ENCODE peak calls at places on chromosomes 4 and X, in ten cellular contexts. One of them, this sample, is unnamed. For H3K4me1, the result is how much of the 10 kb centered on the place peaks cover.

GRCh38 chr4:98950925-98951324 is 22.0 kb upstream of the EIF4E start:
- DNase-seq in aorta: no peak
- DNase-seq in IMR-90: no peak
- DNase-seq in CD8-positive, alpha-beta T cell: no peak
- DNase-seq in Peyer's patch: no peak
- DNase-seq in fibroblast of lung: peak
- DNase-seq in colonic mucosa: no peak
- DNase-seq in vagina: no peak
- DNase-seq in upper lobe of left lung: no peak
- DNase-seq in psoas muscle: no peak
- DNase-seq in this sample: no peak

GRCh38 chr4:121016630-121017029 is 55.7 kb downstream of the NDNF start:
- DNase-seq in aorta: no peak
- DNase-seq in CD8-positive, alpha-beta T cell: no peak
- DNase-seq in IMR-90: no peak
- DNase-seq in vagina: no peak
- DNase-seq in psoas muscle: no peak
- DNase-seq in fibroblast of lung: no peak
- DNase-seq in colonic mucosa: no peak
- DNase-seq in upper lobe of left lung: no peak
- DNase-seq in Peyer's patch: no peak
- DNase-seq in this sample: no peak

GRCh38 chr4:16264798-16265197 is 38.5 kb upstream of the TAPT1 start:
- DNase-seq in fibroblast of lung: peak
- DNase-seq in Peyer's patch: no peak
- DNase-seq in aorta: no peak
- DNase-seq in IMR-90: peak
- DNase-seq in vagina: no peak
- DNase-seq in psoas muscle: no peak
- DNase-seq in colonic mucosa: no peak
- DNase-seq in CD8-positive, alpha-beta T cell: no peak
- DNase-seq in upper lobe of left lung: no peak
- DNase-seq in this sample: no peak

GRCh38 chr4:140705625-140706275 is 50.4 kb downstream of the TBC1D9 start:
- DNase-seq in upper lobe of left lung: peak
- DNase-seq in colonic mucosa: no peak
- DNase-seq in vagina: no peak
- DNase-seq in CD8-positive, alpha-beta T cell: no peak
- DNase-seq in Peyer's patch: no peak
- DNase-seq in aorta: no peak
- DNase-seq in IMR-90: no peak
- DNase-seq in psoas muscle: no peak
- DNase-seq in fibroblast of lung: peak
- DNase-seq in this sample: no peak

GRCh38 chrX:153601511-153602110 is 2.7 kb upstream of the CCNQ start:
- DNase-seq in upper lobe of left lung: no peak
- DNase-seq in CD8-positive, alpha-beta T cell: no peak
- DNase-seq in vagina: no peak
- DNase-seq in psoas muscle: no peak
- DNase-seq in colonic mucosa: no peak
- DNase-seq in fibroblast of lung: no peak
- DNase-seq in Peyer's patch: no peak
- DNase-seq in aorta: no peak
- DNase-seq in IMR-90: no peak
- DNase-seq in this sample: no peak

GRCh38 chrX:152878976-152879755 is 18.7 kb upstream of the ZNF185 start:
- DNase-seq in upper lobe of left lung: no peak
- DNase-seq in colonic mucosa: no peak
- DNase-seq in fibroblast of lung: peak
- DNase-seq in psoas muscle: no peak
- DNase-seq in vagina: no peak
- DNase-seq in Peyer's patch: no peak
- DNase-seq in IMR-90: no peak
- DNase-seq in aorta: no peak
- DNase-seq in CD8-positive, alpha-beta T cell: no peak
- DNase-seq in this sample: no peak

GRCh38 chr4:184386271-184386781 is 88.0 kb downstream of the IRF2 start:
- DNase-seq in upper lobe of left lung: no peak
- DNase-seq in psoas muscle: no peak
- DNase-seq in colonic mucosa: peak
- DNase-seq in fibroblast of lung: no peak
- DNase-seq in vagina: no peak
- DNase-seq in aorta: no peak
- DNase-seq in IMR-90: no peak
- DNase-seq in CD8-positive, alpha-beta T cell: no peak
- DNase-seq in Peyer's patch: no peak
- DNase-seq in this sample: no peak

GRCh38 chr4:15598644-15599043 is 56.5 kb downstream of the FBXL5 start:
- DNase-seq in colonic mucosa: no peak
- DNase-seq in aorta: no peak
- DNase-seq in upper lobe of left lung: no peak
- DNase-seq in vagina: no peak
- DNase-seq in CD8-positive, alpha-beta T cell: no peak
- DNase-seq in psoas muscle: no peak
- DNase-seq in Peyer's patch: no peak
- DNase-seq in fibroblast of lung: peak
- DNase-seq in IMR-90: peak
- DNase-seq in this sample: no peak

GRCh38 chr4:32462944-32463343 is 1742.8 kb downstream of the PCDH7 start:
- DNase-seq in aorta: no peak
- DNase-seq in IMR-90: peak
- DNase-seq in fibroblast of lung: peak
- DNase-seq in vagina: no peak
- DNase-seq in CD8-positive, alpha-beta T cell: no peak
- DNase-seq in psoas muscle: no peak
- DNase-seq in colonic mucosa: no peak
- DNase-seq in upper lobe of left lung: no peak
- DNase-seq in Peyer's patch: no peak
- DNase-seq in this sample: no peak

GRCh38 chr4:26061248-26061986 is 147.4 kb downstream of the SMIM20 start:
- DNase-seq in colonic mucosa: no peak
- DNase-seq in CD8-positive, alpha-beta T cell: no peak
- DNase-seq in psoas muscle: no peak
- DNase-seq in fibroblast of lung: peak
- DNase-seq in vagina: no peak
- DNase-seq in aorta: no peak
- DNase-seq in Peyer's patch: no peak
- DNase-seq in upper lobe of left lung: no peak
- DNase-seq in IMR-90: peak
- DNase-seq in this sample: no peak

GRCh38 chr4:124018383-124019317 is 622.1 kb downstream of the SPRY1 start:
- DNase-seq in IMR-90: peak
- DNase-seq in fibroblast of lung: peak
- DNase-seq in vagina: no peak
- DNase-seq in psoas muscle: peak
- DNase-seq in colonic mucosa: no peak
- DNase-seq in Peyer's patch: no peak
- DNase-seq in upper lobe of left lung: no peak
- DNase-seq in aorta: peak
- DNase-seq in CD8-positive, alpha-beta T cell: no peak
- DNase-seq in this sample: peak

GRCh38 chrX:13428055-13428786 is 108.4 kb upstream of the ATXN3L start:
- DNase-seq in fibroblast of lung: peak
- DNase-seq in vagina: no peak
- DNase-seq in upper lobe of left lung: no peak
- DNase-seq in CD8-positive, alpha-beta T cell: no peak
- DNase-seq in psoas muscle: no peak
- DNase-seq in Peyer's patch: no peak
- DNase-seq in aorta: no peak
- DNase-seq in colonic mucosa: no peak
- DNase-seq in IMR-90: peak
- DNase-seq in this sample: no peak

GRCh38 chr4:169115897-169116254 is 105.8 kb upstream of the CBR4 start:
- DNase-seq in CD8-positive, alpha-beta T cell: no peak
- DNase-seq in vagina: no peak
- DNase-seq in aorta: no peak
- DNase-seq in upper lobe of left lung: no peak
- DNase-seq in psoas muscle: no peak
- DNase-seq in fibroblast of lung: peak
- DNase-seq in Peyer's patch: no peak
- DNase-seq in colonic mucosa: peak
- DNase-seq in IMR-90: peak
- DNase-seq in this sample: no peak

GRCh38 chr4:24956763-24957162 is 43.9 kb upstream of the CCDC149 start:
- DNase-seq in fibroblast of lung: no peak
- DNase-seq in psoas muscle: no peak
- DNase-seq in IMR-90: no peak
- DNase-seq in colonic mucosa: no peak
- DNase-seq in Peyer's patch: no peak
- DNase-seq in vagina: peak
- DNase-seq in CD8-positive, alpha-beta T cell: no peak
- DNase-seq in upper lobe of left lung: no peak
- DNase-seq in aorta: no peak
- DNase-seq in this sample: no peak

GRCh38 chr4:126513596-126513995 is 1119.2 kb upstream of the INTU start:
- DNase-seq in upper lobe of left lung: no peak
- DNase-seq in aorta: no peak
- DNase-seq in CD8-positive, alpha-beta T cell: no peak
- DNase-seq in IMR-90: no peak
- DNase-seq in Peyer's patch: no peak
- DNase-seq in colonic mucosa: no peak
- DNase-seq in psoas muscle: no peak
- DNase-seq in fibroblast of lung: peak
- DNase-seq in vagina: no peak
- DNase-seq in this sample: no peak

GRCh38 chrX:13699183-13699826 is 10.4 kb downstream of the RAB9A start:
- DNase-seq in IMR-90: peak
- DNase-seq in psoas muscle: no peak
- DNase-seq in upper lobe of left lung: no peak
- DNase-seq in Peyer's patch: no peak
- DNase-seq in vagina: no peak
- DNase-seq in CD8-positive, alpha-beta T cell: no peak
- DNase-seq in fibroblast of lung: peak
- DNase-seq in aorta: no peak
- DNase-seq in colonic mucosa: peak
- DNase-seq in this sample: no peak

GRCh38 chr4:87512400-87512799 is 16.8 kb downstream of the SPARCL1 start:
- DNase-seq in psoas muscle: no peak
- DNase-seq in Peyer's patch: no peak
- DNase-seq in vagina: no peak
- DNase-seq in CD8-positive, alpha-beta T cell: no peak
- DNase-seq in aorta: no peak
- DNase-seq in colonic mucosa: no peak
- DNase-seq in IMR-90: no peak
- DNase-seq in upper lobe of left lung: no peak
- DNase-seq in fibroblast of lung: no peak
- DNase-seq in this sample: no peak
- H3K4me1 ChIP-seq in psoas muscle: under half
- H3K4me1 ChIP-seq in Peyer's patch: under half
- H3K4me1 ChIP-seq in vagina: half or more
- H3K4me1 ChIP-seq in CD8-positive, alpha-beta T cell: under half
- H3K4me1 ChIP-seq in aorta: under half
- H3K4me1 ChIP-seq in colonic mucosa: under half
- H3K4me1 ChIP-seq in IMR-90: under half
- H3K4me1 ChIP-seq in upper lobe of left lung: under half
- H3K4me1 ChIP-seq in fibroblast of lung: under half
- H3K4me1 ChIP-seq in this sample: under half

GRCh38 chrX:119990409-119990994 is 47.0 kb upstream of the NKAP start:
- DNase-seq in fibroblast of lung: no peak
- DNase-seq in upper lobe of left lung: peak
- DNase-seq in IMR-90: no peak
- DNase-seq in aorta: no peak
- DNase-seq in Peyer's patch: no peak
- DNase-seq in psoas muscle: no peak
- DNase-seq in vagina: no peak
- DNase-seq in colonic mucosa: no peak
- DNase-seq in CD8-positive, alpha-beta T cell: no peak
- DNase-seq in this sample: no peak
- H3K4me3 ChIP-seq in fibroblast of lung: no peak
- H3K4me3 ChIP-seq in upper lobe of left lung: peak
- H3K4me3 ChIP-seq in IMR-90: no peak
- H3K4me3 ChIP-seq in aorta: no peak
- H3K4me3 ChIP-seq in Peyer's patch: no peak
- H3K4me3 ChIP-seq in psoas muscle: peak
- H3K4me3 ChIP-seq in vagina: peak
- H3K4me3 ChIP-seq in colonic mucosa: peak
- H3K4me3 ChIP-seq in CD8-positive, alpha-beta T cell: peak
- H3K4me3 ChIP-seq in this sample: peak

DNA sequence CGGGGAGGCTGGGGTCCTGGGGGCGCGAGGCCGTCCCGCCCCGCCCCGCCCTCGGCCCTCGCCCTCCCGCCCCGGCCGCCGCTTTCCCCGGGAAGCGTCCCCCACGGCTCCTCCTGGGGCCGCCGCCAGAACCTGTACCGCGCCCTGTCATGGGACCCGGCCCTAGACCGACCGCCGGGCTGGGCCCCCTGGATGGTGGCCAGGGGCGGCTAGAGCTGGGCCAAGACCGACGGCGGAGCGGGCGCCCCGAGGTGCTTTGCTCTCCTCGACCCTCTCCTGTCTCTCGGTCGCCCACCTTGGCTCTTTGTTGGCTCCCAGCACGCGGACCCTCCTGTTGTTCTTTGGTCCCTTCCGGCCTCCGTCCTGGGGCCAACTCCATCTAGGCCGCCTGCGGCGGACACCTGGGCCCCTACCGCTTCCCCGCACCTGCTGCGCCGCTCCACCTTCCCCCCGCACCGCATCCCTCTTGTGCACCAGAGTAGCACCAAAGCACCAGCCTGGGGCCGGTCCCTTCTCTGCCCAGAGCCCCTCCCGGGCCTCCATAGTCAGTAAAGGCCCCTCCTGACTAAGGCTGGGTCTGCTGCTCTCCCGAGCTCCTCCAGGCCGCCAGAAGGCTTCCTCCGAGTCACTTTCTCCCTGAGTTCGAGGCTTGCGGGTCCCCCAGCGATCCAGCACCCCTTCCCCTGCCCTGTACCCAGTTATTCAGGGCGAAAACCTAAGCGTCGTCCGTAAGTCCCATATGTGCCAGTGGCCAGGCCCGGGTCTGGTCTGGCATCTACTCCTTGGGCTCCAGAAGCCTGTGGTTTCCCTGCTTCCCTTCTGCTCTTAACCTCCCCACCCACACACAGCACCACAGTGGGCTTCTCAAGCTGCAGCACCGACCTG is 587 bp downstream of the TACC3 start:
- DNase-seq in colonic mucosa: no peak
- DNase-seq in Peyer's patch: no peak
- DNase-seq in fibroblast of lung: no peak
- DNase-seq in psoas muscle: no peak
- DNase-seq in vagina: no peak
- DNase-seq in IMR-90: no peak
- DNase-seq in aorta: no peak
- DNase-seq in CD8-positive, alpha-beta T cell: no peak
- DNase-seq in upper lobe of left lung: peak
- DNase-seq in this sample: no peak
- H3K4me1 ChIP-seq in colonic mucosa: under half
- H3K4me1 ChIP-seq in Peyer's patch: half or more
- H3K4me1 ChIP-seq in fibroblast of lung: under half
- H3K4me1 ChIP-seq in psoas muscle: under half
- H3K4me1 ChIP-seq in vagina: under half
- H3K4me1 ChIP-seq in IMR-90: under half
- H3K4me1 ChIP-seq in aorta: under half
- H3K4me1 ChIP-seq in CD8-positive, alpha-beta T cell: half or more
- H3K4me1 ChIP-seq in upper lobe of left lung: under half
- H3K4me1 ChIP-seq in this sample: under half

DNA sequence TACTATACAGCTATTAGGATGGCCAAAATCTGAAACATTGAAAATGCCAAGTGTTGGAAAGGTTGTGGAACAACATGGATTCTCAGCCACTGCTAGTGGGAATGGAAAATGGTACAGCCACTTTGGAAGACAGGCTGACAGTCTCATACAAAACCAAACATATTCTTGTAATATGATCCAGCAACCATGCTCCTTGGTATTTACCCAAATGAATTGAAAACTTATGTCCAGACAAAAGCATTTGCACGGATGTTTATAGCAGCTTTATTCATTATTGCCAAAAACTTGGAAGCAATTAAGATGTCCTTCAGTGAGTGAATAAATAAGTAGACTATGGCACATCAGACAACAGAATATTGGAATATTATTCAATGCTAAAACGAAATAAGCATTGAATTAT is 105.8 kb upstream of the DCLK2 start:
- DNase-seq in CD8-positive, alpha-beta T cell: no peak
- DNase-seq in Peyer's patch: no peak
- DNase-seq in upper lobe of left lung: no peak
- DNase-seq in IMR-90: peak
- DNase-seq in colonic mucosa: no peak
- DNase-seq in aorta: no peak
- DNase-seq in vagina: no peak
- DNase-seq in fibroblast of lung: no peak
- DNase-seq in psoas muscle: no peak
- DNase-seq in this sample: no peak
- H3K4me3 ChIP-seq in CD8-positive, alpha-beta T cell: no peak
- H3K4me3 ChIP-seq in Peyer's patch: no peak
- H3K4me3 ChIP-seq in upper lobe of left lung: no peak
- H3K4me3 ChIP-seq in IMR-90: no peak
- H3K4me3 ChIP-seq in colonic mucosa: no peak
- H3K4me3 ChIP-seq in aorta: no peak
- H3K4me3 ChIP-seq in vagina: no peak
- H3K4me3 ChIP-seq in fibroblast of lung: no peak
- H3K4me3 ChIP-seq in psoas muscle: no peak
- H3K4me3 ChIP-seq in this sample: no peak

This sample was measured in right cardiac atrium.